ENCODE peak calls at places on chromosomes 16 and 17, in six cellular contexts. One of them, this sample, is unnamed.

GRCh38 chr16:3059041-3059722 is 6.3 kb upstream of the IL32 start:
- DNase-seq in stimulated activated CD4-positive, alpha-beta T cell treated with anti-CD3 and anti-CD28 coated beads, TNF-alpha, amount 100 ng/mL, for 1 hour: peak
- DNase-seq in activated CD4-positive, alpha-beta T cell treated with anti-CD3 and anti-CD28 coated beads, Interleukin-2, amount 50 U/mL, for 4 hours: peak
- DNase-seq in tibial artery: peak
- DNase-seq in astrocyte of the spinal cord: peak
- DNase-seq in effector memory CD4-positive, alpha-beta T cell: peak
- DNase-seq in this sample: peak

GRCh38 chr16:68643847-68644246 is 1.3 kb upstream of the CDH3 start:
- DNase-seq in effector memory CD4-positive, alpha-beta T cell: no peak
- DNase-seq in astrocyte of the spinal cord: no peak
- DNase-seq in tibial artery: no peak
- DNase-seq in stimulated activated CD4-positive, alpha-beta T cell treated with anti-CD3 and anti-CD28 coated beads, TNF-alpha, amount 100 ng/mL, for 1 hour: no peak
- DNase-seq in activated CD4-positive, alpha-beta T cell treated with anti-CD3 and anti-CD28 coated beads, Interleukin-2, amount 50 U/mL, for 4 hours: no peak
- DNase-seq in this sample: no peak

GRCh38 chr17:61465550-61466237 is 13.5 kb downstream of the TBX4 start:
- DNase-seq in stimulated activated CD4-positive, alpha-beta T cell treated with anti-CD3 and anti-CD28 coated beads, TNF-alpha, amount 100 ng/mL, for 1 hour: no peak
- DNase-seq in effector memory CD4-positive, alpha-beta T cell: no peak
- DNase-seq in astrocyte of the spinal cord: no peak
- DNase-seq in activated CD4-positive, alpha-beta T cell treated with anti-CD3 and anti-CD28 coated beads, Interleukin-2, amount 50 U/mL, for 4 hours: no peak
- DNase-seq in tibial artery: no peak
- DNase-seq in this sample: no peak

GRCh38 chr16:89150981-89151380 is 20.6 kb upstream of the CDH15 start:
- DNase-seq in activated CD4-positive, alpha-beta T cell treated with anti-CD3 and anti-CD28 coated beads, Interleukin-2, amount 50 U/mL, for 4 hours: no peak
- DNase-seq in stimulated activated CD4-positive, alpha-beta T cell treated with anti-CD3 and anti-CD28 coated beads, TNF-alpha, amount 100 ng/mL, for 1 hour: no peak
- DNase-seq in astrocyte of the spinal cord: no peak
- DNase-seq in effector memory CD4-positive, alpha-beta T cell: no peak
- DNase-seq in tibial artery: no peak
- DNase-seq in this sample: no peak

GRCh38 chr17:17232303-17232621 is 4.7 kb downstream of the FLCN start:
- DNase-seq in astrocyte of the spinal cord: no peak
- DNase-seq in stimulated activated CD4-positive, alpha-beta T cell treated with anti-CD3 and anti-CD28 coated beads, TNF-alpha, amount 100 ng/mL, for 1 hour: no peak
- DNase-seq in effector memory CD4-positive, alpha-beta T cell: no peak
- DNase-seq in activated CD4-positive, alpha-beta T cell treated with anti-CD3 and anti-CD28 coated beads, Interleukin-2, amount 50 U/mL, for 4 hours: no peak
- DNase-seq in tibial artery: no peak
- DNase-seq in this sample: no peak

GRCh38 chr16:57618306-57619132 is 9.9 kb upstream of the ADGRG1 start:
- DNase-seq in astrocyte of the spinal cord: no peak
- DNase-seq in activated CD4-positive, alpha-beta T cell treated with anti-CD3 and anti-CD28 coated beads, Interleukin-2, amount 50 U/mL, for 4 hours: no peak
- DNase-seq in effector memory CD4-positive, alpha-beta T cell: no peak
- DNase-seq in tibial artery: no peak
- DNase-seq in stimulated activated CD4-positive, alpha-beta T cell treated with anti-CD3 and anti-CD28 coated beads, TNF-alpha, amount 100 ng/mL, for 1 hour: no peak
- DNase-seq in this sample: no peak

GRCh38 chr17:81940538-81941483 is 3.7 kb upstream of the PYCR1 start:
- DNase-seq in tibial artery: no peak
- DNase-seq in stimulated activated CD4-positive, alpha-beta T cell treated with anti-CD3 and anti-CD28 coated beads, TNF-alpha, amount 100 ng/mL, for 1 hour: no peak
- DNase-seq in astrocyte of the spinal cord: no peak
- DNase-seq in effector memory CD4-positive, alpha-beta T cell: no peak
- DNase-seq in activated CD4-positive, alpha-beta T cell treated with anti-CD3 and anti-CD28 coated beads, Interleukin-2, amount 50 U/mL, for 4 hours: no peak
- DNase-seq in this sample: no peak

GRCh38 chr16:84839054-84839453 is 19.3 kb downstream of the CRISPLD2 start:
- DNase-seq in effector memory CD4-positive, alpha-beta T cell: no peak
- DNase-seq in stimulated activated CD4-positive, alpha-beta T cell treated with anti-CD3 and anti-CD28 coated beads, TNF-alpha, amount 100 ng/mL, for 1 hour: no peak
- DNase-seq in astrocyte of the spinal cord: peak
- DNase-seq in tibial artery: no peak
- DNase-seq in activated CD4-positive, alpha-beta T cell treated with anti-CD3 and anti-CD28 coated beads, Interleukin-2, amount 50 U/mL, for 4 hours: no peak
- DNase-seq in this sample: peak

GRCh38 chr17:71975331-71975801 is 145.5 kb upstream of the SOX9 start:
- DNase-seq in astrocyte of the spinal cord: peak
- DNase-seq in activated CD4-positive, alpha-beta T cell treated with anti-CD3 and anti-CD28 coated beads, Interleukin-2, amount 50 U/mL, for 4 hours: no peak
- DNase-seq in stimulated activated CD4-positive, alpha-beta T cell treated with anti-CD3 and anti-CD28 coated beads, TNF-alpha, amount 100 ng/mL, for 1 hour: no peak
- DNase-seq in effector memory CD4-positive, alpha-beta T cell: no peak
- DNase-seq in tibial artery: peak
- DNase-seq in this sample: peak

GRCh38 chr17:66964930-66965800 is 658 bp downstream of the CACNG4 start:
- DNase-seq in effector memory CD4-positive, alpha-beta T cell: no peak
- DNase-seq in stimulated activated CD4-positive, alpha-beta T cell treated with anti-CD3 and anti-CD28 coated beads, TNF-alpha, amount 100 ng/mL, for 1 hour: no peak
- DNase-seq in activated CD4-positive, alpha-beta T cell treated with anti-CD3 and anti-CD28 coated beads, Interleukin-2, amount 50 U/mL, for 4 hours: peak
- DNase-seq in astrocyte of the spinal cord: no peak
- DNase-seq in tibial artery: no peak
- DNase-seq in this sample: no peak

GRCh38 chr16:4109250-4109736 is 6.9 kb downstream of the ADCY9 start:
- DNase-seq in stimulated activated CD4-positive, alpha-beta T cell treated with anti-CD3 and anti-CD28 coated beads, TNF-alpha, amount 100 ng/mL, for 1 hour: no peak
- DNase-seq in astrocyte of the spinal cord: no peak
- DNase-seq in activated CD4-positive, alpha-beta T cell treated with anti-CD3 and anti-CD28 coated beads, Interleukin-2, amount 50 U/mL, for 4 hours: no peak
- DNase-seq in effector memory CD4-positive, alpha-beta T cell: no peak
- DNase-seq in tibial artery: no peak
- DNase-seq in this sample: no peak

GRCh38 chr16:86619263-86619935 is 41.0 kb downstream of the FOXL1 start:
- DNase-seq in tibial artery: peak
- DNase-seq in astrocyte of the spinal cord: no peak
- DNase-seq in activated CD4-positive, alpha-beta T cell treated with anti-CD3 and anti-CD28 coated beads, Interleukin-2, amount 50 U/mL, for 4 hours: no peak
- DNase-seq in stimulated activated CD4-positive, alpha-beta T cell treated with anti-CD3 and anti-CD28 coated beads, TNF-alpha, amount 100 ng/mL, for 1 hour: no peak
- DNase-seq in effector memory CD4-positive, alpha-beta T cell: no peak
- DNase-seq in this sample: no peak

GRCh38 chr16:54285414-54286066 is 1.0 kb downstream of the IRX3 start:
- DNase-seq in stimulated activated CD4-positive, alpha-beta T cell treated with anti-CD3 and anti-CD28 coated beads, TNF-alpha, amount 100 ng/mL, for 1 hour: no peak
- DNase-seq in activated CD4-positive, alpha-beta T cell treated with anti-CD3 and anti-CD28 coated beads, Interleukin-2, amount 50 U/mL, for 4 hours: no peak
- DNase-seq in astrocyte of the spinal cord: peak
- DNase-seq in tibial artery: no peak
- DNase-seq in effector memory CD4-positive, alpha-beta T cell: no peak
- DNase-seq in this sample: no peak

GRCh38 chr17:80065478-80066170 is 29.2 kb downstream of the CCDC40 start:
- DNase-seq in astrocyte of the spinal cord: no peak
- DNase-seq in tibial artery: no peak
- DNase-seq in activated CD4-positive, alpha-beta T cell treated with anti-CD3 and anti-CD28 coated beads, Interleukin-2, amount 50 U/mL, for 4 hours: no peak
- DNase-seq in effector memory CD4-positive, alpha-beta T cell: no peak
- DNase-seq in stimulated activated CD4-positive, alpha-beta T cell treated with anti-CD3 and anti-CD28 coated beads, TNF-alpha, amount 100 ng/mL, for 1 hour: no peak
- DNase-seq in this sample: no peak

GRCh38 chr16:19765860-19766553 is 47.9 kb downstream of the IQCK start:
- DNase-seq in tibial artery: peak
- DNase-seq in astrocyte of the spinal cord: no peak
- DNase-seq in effector memory CD4-positive, alpha-beta T cell: no peak
- DNase-seq in stimulated activated CD4-positive, alpha-beta T cell treated with anti-CD3 and anti-CD28 coated beads, TNF-alpha, amount 100 ng/mL, for 1 hour: no peak
- DNase-seq in activated CD4-positive, alpha-beta T cell treated with anti-CD3 and anti-CD28 coated beads, Interleukin-2, amount 50 U/mL, for 4 hours: no peak
- DNase-seq in this sample: peak

GRCh38 chr17:67056746-67057490 is 12.6 kb downstream of the CACNG1 start:
- DNase-seq in astrocyte of the spinal cord: no peak
- DNase-seq in activated CD4-positive, alpha-beta T cell treated with anti-CD3 and anti-CD28 coated beads, Interleukin-2, amount 50 U/mL, for 4 hours: no peak
- DNase-seq in tibial artery: no peak
- DNase-seq in stimulated activated CD4-positive, alpha-beta T cell treated with anti-CD3 and anti-CD28 coated beads, TNF-alpha, amount 100 ng/mL, for 1 hour: no peak
- DNase-seq in effector memory CD4-positive, alpha-beta T cell: no peak
- DNase-seq in this sample: peak

GRCh38 chr16:21186326-21186691 is 25.1 kb downstream of the ZP2 start:
- DNase-seq in stimulated activated CD4-positive, alpha-beta T cell treated with anti-CD3 and anti-CD28 coated beads, TNF-alpha, amount 100 ng/mL, for 1 hour: no peak
- DNase-seq in tibial artery: no peak
- DNase-seq in activated CD4-positive, alpha-beta T cell treated with anti-CD3 and anti-CD28 coated beads, Interleukin-2, amount 50 U/mL, for 4 hours: no peak
- DNase-seq in effector memory CD4-positive, alpha-beta T cell: no peak
- DNase-seq in astrocyte of the spinal cord: no peak
- DNase-seq in this sample: no peak

GRCh38 chr16:22086440-22086839 is 5.9 kb upstream of the VWA3A start:
- DNase-seq in stimulated activated CD4-positive, alpha-beta T cell treated with anti-CD3 and anti-CD28 coated beads, TNF-alpha, amount 100 ng/mL, for 1 hour: no peak
- DNase-seq in tibial artery: no peak
- DNase-seq in activated CD4-positive, alpha-beta T cell treated with anti-CD3 and anti-CD28 coated beads, Interleukin-2, amount 50 U/mL, for 4 hours: no peak
- DNase-seq in astrocyte of the spinal cord: no peak
- DNase-seq in effector memory CD4-positive, alpha-beta T cell: no peak
- DNase-seq in this sample: no peak

GRCh38 chr17:68456529-68457167 is 648 bp downstream of the WIPI1 start:
- DNase-seq in astrocyte of the spinal cord: peak
- DNase-seq in activated CD4-positive, alpha-beta T cell treated with anti-CD3 and anti-CD28 coated beads, Interleukin-2, amount 50 U/mL, for 4 hours: no peak
- DNase-seq in tibial artery: peak
- DNase-seq in effector memory CD4-positive, alpha-beta T cell: no peak
- DNase-seq in stimulated activated CD4-positive, alpha-beta T cell treated with anti-CD3 and anti-CD28 coated beads, TNF-alpha, amount 100 ng/mL, for 1 hour: no peak
- DNase-seq in this sample: peak

GRCh38 chr17:12089809-12090384 is 69.2 kb downstream of the MAP2K4 start:
- DNase-seq in astrocyte of the spinal cord: peak
- DNase-seq in tibial artery: no peak
- DNase-seq in effector memory CD4-positive, alpha-beta T cell: no peak
- DNase-seq in stimulated activated CD4-positive, alpha-beta T cell treated with anti-CD3 and anti-CD28 coated beads, TNF-alpha, amount 100 ng/mL, for 1 hour: no peak
- DNase-seq in activated CD4-positive, alpha-beta T cell treated with anti-CD3 and anti-CD28 coated beads, Interleukin-2, amount 50 U/mL, for 4 hours: no peak
- DNase-seq in this sample: no peak

GRCh38 chr16:68802190-68802589 is 41.1 kb upstream of the TANGO6 start:
- DNase-seq in effector memory CD4-positive, alpha-beta T cell: no peak
- DNase-seq in tibial artery: no peak
- DNase-seq in stimulated activated CD4-positive, alpha-beta T cell treated with anti-CD3 and anti-CD28 coated beads, TNF-alpha, amount 100 ng/mL, for 1 hour: no peak
- DNase-seq in astrocyte of the spinal cord: peak
- DNase-seq in activated CD4-positive, alpha-beta T cell treated with anti-CD3 and anti-CD28 coated beads, Interleukin-2, amount 50 U/mL, for 4 hours: no peak
- DNase-seq in this sample: no peak

GRCh38 chr16:78844682-78845081 is 745.2 kb downstream of the WWOX start:
- DNase-seq in activated CD4-positive, alpha-beta T cell treated with anti-CD3 and anti-CD28 coated beads, Interleukin-2, amount 50 U/mL, for 4 hours: no peak
- DNase-seq in astrocyte of the spinal cord: no peak
- DNase-seq in tibial artery: no peak
- DNase-seq in stimulated activated CD4-positive, alpha-beta T cell treated with anti-CD3 and anti-CD28 coated beads, TNF-alpha, amount 100 ng/mL, for 1 hour: no peak
- DNase-seq in effector memory CD4-positive, alpha-beta T cell: no peak
- DNase-seq in this sample: no peak

GRCh38 chr16:66357523-66357928 is 9.0 kb upstream of the CDH5 start:
- DNase-seq in astrocyte of the spinal cord: peak
- DNase-seq in tibial artery: peak
- DNase-seq in activated CD4-positive, alpha-beta T cell treated with anti-CD3 and anti-CD28 coated beads, Interleukin-2, amount 50 U/mL, for 4 hours: peak
- DNase-seq in effector memory CD4-positive, alpha-beta T cell: no peak
- DNase-seq in stimulated activated CD4-positive, alpha-beta T cell treated with anti-CD3 and anti-CD28 coated beads, TNF-alpha, amount 100 ng/mL, for 1 hour: no peak
- DNase-seq in this sample: peak

GRCh38 chr16:19138601-19139000 is 24.8 kb downstream of the ITPRIPL2 start:
- DNase-seq in tibial artery: peak
- DNase-seq in effector memory CD4-positive, alpha-beta T cell: no peak
- DNase-seq in activated CD4-positive, alpha-beta T cell treated with anti-CD3 and anti-CD28 coated beads, Interleukin-2, amount 50 U/mL, for 4 hours: no peak
- DNase-seq in stimulated activated CD4-positive, alpha-beta T cell treated with anti-CD3 and anti-CD28 coated beads, TNF-alpha, amount 100 ng/mL, for 1 hour: no peak
- DNase-seq in astrocyte of the spinal cord: peak
- DNase-seq in this sample: peak

GRCh38 chr17:39294060-39294459 is 68.3 kb upstream of the STAC2 start:
- DNase-seq in tibial artery: no peak
- DNase-seq in stimulated activated CD4-positive, alpha-beta T cell treated with anti-CD3 and anti-CD28 coated beads, TNF-alpha, amount 100 ng/mL, for 1 hour: no peak
- DNase-seq in activated CD4-positive, alpha-beta T cell treated with anti-CD3 and anti-CD28 coated beads, Interleukin-2, amount 50 U/mL, for 4 hours: no peak
- DNase-seq in astrocyte of the spinal cord: no peak
- DNase-seq in effector memory CD4-positive, alpha-beta T cell: no peak
- DNase-seq in this sample: no peak

GRCh38 chr17:76408037-76408849 is 23.8 kb downstream of the SPHK1 start:
- DNase-seq in activated CD4-positive, alpha-beta T cell treated with anti-CD3 and anti-CD28 coated beads, Interleukin-2, amount 50 U/mL, for 4 hours: peak
- DNase-seq in stimulated activated CD4-positive, alpha-beta T cell treated with anti-CD3 and anti-CD28 coated beads, TNF-alpha, amount 100 ng/mL, for 1 hour: peak
- DNase-seq in tibial artery: no peak
- DNase-seq in effector memory CD4-positive, alpha-beta T cell: peak
- DNase-seq in astrocyte of the spinal cord: peak
- DNase-seq in this sample: peak

GRCh38 chr16:55447231-55447630 is 31.8 kb upstream of the MMP2 start:
- DNase-seq in stimulated activated CD4-positive, alpha-beta T cell treated with anti-CD3 and anti-CD28 coated beads, TNF-alpha, amount 100 ng/mL, for 1 hour: no peak
- DNase-seq in effector memory CD4-positive, alpha-beta T cell: no peak
- DNase-seq in tibial artery: no peak
- DNase-seq in activated CD4-positive, alpha-beta T cell treated with anti-CD3 and anti-CD28 coated beads, Interleukin-2, amount 50 U/mL, for 4 hours: no peak
- DNase-seq in astrocyte of the spinal cord: no peak
- DNase-seq in this sample: no peak

GRCh38 chr16:4067262-4068001 is 48.8 kb downstream of the ADCY9 start:
- DNase-seq in effector memory CD4-positive, alpha-beta T cell: no peak
- DNase-seq in stimulated activated CD4-positive, alpha-beta T cell treated with anti-CD3 and anti-CD28 coated beads, TNF-alpha, amount 100 ng/mL, for 1 hour: no peak
- DNase-seq in tibial artery: no peak
- DNase-seq in astrocyte of the spinal cord: no peak
- DNase-seq in activated CD4-positive, alpha-beta T cell treated with anti-CD3 and anti-CD28 coated beads, Interleukin-2, amount 50 U/mL, for 4 hours: no peak
- DNase-seq in this sample: no peak

GRCh38 chr17:69643686-69644085 is 229.2 kb downstream of the MAP2K6 start:
- DNase-seq in tibial artery: no peak
- DNase-seq in astrocyte of the spinal cord: no peak
- DNase-seq in stimulated activated CD4-positive, alpha-beta T cell treated with anti-CD3 and anti-CD28 coated beads, TNF-alpha, amount 100 ng/mL, for 1 hour: no peak
- DNase-seq in effector memory CD4-positive, alpha-beta T cell: no peak
- DNase-seq in activated CD4-positive, alpha-beta T cell treated with anti-CD3 and anti-CD28 coated beads, Interleukin-2, amount 50 U/mL, for 4 hours: no peak
- DNase-seq in this sample: no peak

GRCh38 chr17:40975516-40975915 is 8.6 kb downstream of the KRT40 start:
- DNase-seq in effector memory CD4-positive, alpha-beta T cell: no peak
- DNase-seq in astrocyte of the spinal cord: no peak
- DNase-seq in tibial artery: no peak
- DNase-seq in activated CD4-positive, alpha-beta T cell treated with anti-CD3 and anti-CD28 coated beads, Interleukin-2, amount 50 U/mL, for 4 hours: no peak
- DNase-seq in stimulated activated CD4-positive, alpha-beta T cell treated with anti-CD3 and anti-CD28 coated beads, TNF-alpha, amount 100 ng/mL, for 1 hour: no peak
- DNase-seq in this sample: no peak

GRCh38 chr16:27219161-27219560 is 15.8 kb downstream of the KDM8 start:
- DNase-seq in activated CD4-positive, alpha-beta T cell treated with anti-CD3 and anti-CD28 coated beads, Interleukin-2, amount 50 U/mL, for 4 hours: no peak
- DNase-seq in astrocyte of the spinal cord: no peak
- DNase-seq in stimulated activated CD4-positive, alpha-beta T cell treated with anti-CD3 and anti-CD28 coated beads, TNF-alpha, amount 100 ng/mL, for 1 hour: no peak
- DNase-seq in tibial artery: no peak
- DNase-seq in effector memory CD4-positive, alpha-beta T cell: no peak
- DNase-seq in this sample: no peak

GRCh38 chr16:67544329-67544841 is 15.8 kb downstream of the RIPOR1 start:
- DNase-seq in astrocyte of the spinal cord: no peak
- DNase-seq in stimulated activated CD4-positive, alpha-beta T cell treated with anti-CD3 and anti-CD28 coated beads, TNF-alpha, amount 100 ng/mL, for 1 hour: no peak
- DNase-seq in tibial artery: no peak
- DNase-seq in effector memory CD4-positive, alpha-beta T cell: no peak
- DNase-seq in activated CD4-positive, alpha-beta T cell treated with anti-CD3 and anti-CD28 coated beads, Interleukin-2, amount 50 U/mL, for 4 hours: no peak
- DNase-seq in this sample: no peak

GRCh38 chr17:76523084-76524037 is 14.1 kb downstream of the CYGB start:
- DNase-seq in activated CD4-positive, alpha-beta T cell treated with anti-CD3 and anti-CD28 coated beads, Interleukin-2, amount 50 U/mL, for 4 hours: peak
- DNase-seq in tibial artery: no peak
- DNase-seq in effector memory CD4-positive, alpha-beta T cell: peak
- DNase-seq in astrocyte of the spinal cord: no peak
- DNase-seq in stimulated activated CD4-positive, alpha-beta T cell treated with anti-CD3 and anti-CD28 coated beads, TNF-alpha, amount 100 ng/mL, for 1 hour: peak
- DNase-seq in this sample: peak

GRCh38 chr17:21452377-21453143 is 76.4 kb downstream of the KCNJ12 start:
- DNase-seq in astrocyte of the spinal cord: peak
- DNase-seq in activated CD4-positive, alpha-beta T cell treated with anti-CD3 and anti-CD28 coated beads, Interleukin-2, amount 50 U/mL, for 4 hours: peak
- DNase-seq in stimulated activated CD4-positive, alpha-beta T cell treated with anti-CD3 and anti-CD28 coated beads, TNF-alpha, amount 100 ng/mL, for 1 hour: no peak
- DNase-seq in effector memory CD4-positive, alpha-beta T cell: no peak
- DNase-seq in tibial artery: peak
- DNase-seq in this sample: peak

GRCh38 chr17:34156401-34156740 is 98.7 kb upstream of the CCL2 start:
- DNase-seq in astrocyte of the spinal cord: no peak
- DNase-seq in tibial artery: no peak
- DNase-seq in activated CD4-positive, alpha-beta T cell treated with anti-CD3 and anti-CD28 coated beads, Interleukin-2, amount 50 U/mL, for 4 hours: no peak
- DNase-seq in stimulated activated CD4-positive, alpha-beta T cell treated with anti-CD3 and anti-CD28 coated beads, TNF-alpha, amount 100 ng/mL, for 1 hour: no peak
- DNase-seq in effector memory CD4-positive, alpha-beta T cell: no peak
- DNase-seq in this sample: no peak

GRCh38 chr16:53768167-53768566 is 64.2 kb downstream of the FTO start:
- DNase-seq in stimulated activated CD4-positive, alpha-beta T cell treated with anti-CD3 and anti-CD28 coated beads, TNF-alpha, amount 100 ng/mL, for 1 hour: no peak
- DNase-seq in effector memory CD4-positive, alpha-beta T cell: no peak
- DNase-seq in activated CD4-positive, alpha-beta T cell treated with anti-CD3 and anti-CD28 coated beads, Interleukin-2, amount 50 U/mL, for 4 hours: no peak
- DNase-seq in tibial artery: no peak
- DNase-seq in astrocyte of the spinal cord: no peak
- DNase-seq in this sample: no peak

GRCh38 chr16:10308305-10309193 is 77.3 kb upstream of the ATF7IP2 start:
- DNase-seq in astrocyte of the spinal cord: no peak
- DNase-seq in activated CD4-positive, alpha-beta T cell treated with anti-CD3 and anti-CD28 coated beads, Interleukin-2, amount 50 U/mL, for 4 hours: no peak
- DNase-seq in tibial artery: no peak
- DNase-seq in effector memory CD4-positive, alpha-beta T cell: no peak
- DNase-seq in stimulated activated CD4-positive, alpha-beta T cell treated with anti-CD3 and anti-CD28 coated beads, TNF-alpha, amount 100 ng/mL, for 1 hour: no peak
- DNase-seq in this sample: no peak

GRCh38 chr17:41532947-41533570 is 5.0 kb upstream of the KRT19 start:
- DNase-seq in tibial artery: no peak
- DNase-seq in astrocyte of the spinal cord: no peak
- DNase-seq in activated CD4-positive, alpha-beta T cell treated with anti-CD3 and anti-CD28 coated beads, Interleukin-2, amount 50 U/mL, for 4 hours: no peak
- DNase-seq in effector memory CD4-positive, alpha-beta T cell: no peak
- DNase-seq in stimulated activated CD4-positive, alpha-beta T cell treated with anti-CD3 and anti-CD28 coated beads, TNF-alpha, amount 100 ng/mL, for 1 hour: no peak
- DNase-seq in this sample: no peak

GRCh38 chr17:2067559-2067958 is 12.7 kb downstream of the HIC1 start:
- DNase-seq in activated CD4-positive, alpha-beta T cell treated with anti-CD3 and anti-CD28 coated beads, Interleukin-2, amount 50 U/mL, for 4 hours: no peak
- DNase-seq in stimulated activated CD4-positive, alpha-beta T cell treated with anti-CD3 and anti-CD28 coated beads, TNF-alpha, amount 100 ng/mL, for 1 hour: no peak
- DNase-seq in astrocyte of the spinal cord: peak
- DNase-seq in effector memory CD4-positive, alpha-beta T cell: no peak
- DNase-seq in tibial artery: no peak
- DNase-seq in this sample: no peak

GRCh38 chr17:45101883-45102811 is 30.2 kb downstream of the PLCD3 start:
- DNase-seq in tibial artery: no peak
- DNase-seq in astrocyte of the spinal cord: no peak
- DNase-seq in activated CD4-positive, alpha-beta T cell treated with anti-CD3 and anti-CD28 coated beads, Interleukin-2, amount 50 U/mL, for 4 hours: no peak
- DNase-seq in stimulated activated CD4-positive, alpha-beta T cell treated with anti-CD3 and anti-CD28 coated beads, TNF-alpha, amount 100 ng/mL, for 1 hour: no peak
- DNase-seq in effector memory CD4-positive, alpha-beta T cell: no peak
- DNase-seq in this sample: no peak

This sample was measured in gastrocnemius medialis.